ENCODE peak calls at places on chromosome 4, in seven cellular contexts. N is lung, D is stomach, G is astrocyte, A is uterus, R is body of pancreas, H is foreskin fibroblast. P is an unnamed sample.

GRCh38 chr4:80286451-80286850 is 20.0 kb downstream of the FGF5 start:
- DNase-seq in N (no peak), D (no peak), G (no peak), A (no peak), R (no peak), H (no peak), P (no peak)

GRCh38 chr4:42995343-42995944 is 102.9 kb downstream of the GRXCR1 start:
- DNase-seq in N (no peak), D (no peak), G (peak; percentile 15), A (no peak), R (no peak), H (peak; percentile 1), P (peak; percentile 45)

GRCh38 chr4:107837298-107837697 is 12.6 kb downstream of the SGMS2 start:
- DNase-seq in N (peak; percentile 48), D (peak; percentile 56), G (no peak), A (no peak), R (no peak), H (no peak), P (no peak)

GRCh38 chr4:145496292-145496691 is 14.6 kb downstream of the SMAD1 start:
- DNase-seq in N (no peak), D (no peak), G (no peak), A (no peak), R (no peak), H (no peak), P (peak; percentile 48)

GRCh38 chr4:141126769-141127168 is 6.5 kb downstream of the RNF150 start:
- DNase-seq in N (no peak), D (no peak), G (peak; percentile 57), A (no peak), R (no peak), H (peak; percentile 31), P (no peak)

GRCh38 chr4:112516401-112517066 is 554 bp upstream of the NEUROG2 start:
- DNase-seq in N (no peak), D (no peak), G (no peak), A (no peak), R (no peak), H (peak; percentile 35), P (no peak)

GRCh38 chr4:157564771-157565170 is 344.2 kb downstream of the GRIA2 start:
- DNase-seq in N (no peak), D (no peak), G (no peak), A (no peak), R (no peak), H (no peak), P (no peak)

GRCh38 chr4:102642571-102643298 is 118.0 kb downstream of the MANBA start:
- DNase-seq in N (no peak), D (no peak), G (peak; percentile 63), A (no peak), R (no peak), H (peak; percentile 54), P (peak; percentile 68)

GRCh38 chr4:114386637-114387233 is 211.9 kb upstream of the UGT8 start:
- DNase-seq in N (no peak), D (no peak), G (peak; percentile 32), A (no peak), R (no peak), H (peak; percentile 69), P (peak; percentile 56)

GRCh38 chr4:82044141-82044993 is 329.4 kb downstream of the HNRNPD start:
- DNase-seq in N (peak; percentile 67), D (peak; percentile 66), G (peak; percentile 14), A (peak; percentile 12), R (peak; percentile 74), H (peak; percentile 45), P (peak; percentile 24)

GRCh38 chr4:100034265-100034664 is 84.2 kb upstream of the H2AZ1 start:
- DNase-seq in N (no peak), D (no peak), G (no peak), A (no peak), R (no peak), H (no peak), P (no peak)

GRCh38 chr4:42881262-42881661 is 11.3 kb upstream of the GRXCR1 start:
- DNase-seq in N (no peak), D (no peak), G (no peak), A (no peak), R (no peak), H (no peak), P (no peak)

GRCh38 chr4:17597517-17597916 is 16.9 kb upstream of the MED28 start:
- DNase-seq in N (no peak), D (no peak), G (no peak), A (no peak), R (no peak), H (peak; percentile 65), P (peak; percentile 14)

GRCh38 chr4:13881880-13882279 is 254.4 kb upstream of the BOD1L1 start:
- DNase-seq in N (no peak), D (no peak), G (no peak), A (no peak), R (no peak), H (peak; percentile 75), P (no peak)

GRCh38 chr4:73740353-73740778 is at the start of gene CXCL8:
- DNase-seq in N (peak; percentile 72), D (peak; percentile 70), G (peak; percentile 91), A (peak; percentile 58), R (peak; percentile 48), H (peak; percentile 83), P (peak; percentile 88)

GRCh38 chr4:8015512-8015911 is 75.9 kb upstream of the AFAP1 start:
- DNase-seq in N (no peak), D (no peak), G (no peak), A (no peak), R (no peak), H (peak; percentile 19), P (peak; percentile 14)

GRCh38 chr4:11130195-11130975 is 298.3 kb downstream of the HS3ST1 start:
- DNase-seq in N (no peak), D (no peak), G (peak; percentile 98), A (no peak), R (no peak), H (peak; percentile 72), P (peak; percentile 89)

GRCh38 chr4:153467154-153467896 is 1.2 kb downstream of the TMEM131L start:
- DNase-seq in N (peak; percentile 80), D (peak; percentile 84), G (no peak), A (no peak), R (peak; percentile 90), H (peak; percentile 38), P (no peak)

GRCh38 chr4:153466637-153467153 is 535 bp downstream of the TMEM131L start:
- DNase-seq in N (no peak), D (no peak), G (no peak), A (no peak), R (peak; percentile 30), H (no peak), P (no peak)

GRCh38 chr4:153465583-153465921 is 608 bp upstream of the TMEM131L start:
- DNase-seq in N (peak; percentile 41), D (peak; percentile 41), G (no peak), A (peak; percentile 59), R (peak; percentile 65), H (peak; percentile 85), P (peak; percentile 59)

GRCh38 chr4:153465145-153465544 is 1.0 kb upstream of the TMEM131L start:
- DNase-seq in N (no peak), D (no peak), G (no peak), A (no peak), R (no peak), H (peak; percentile 65), P (no peak)

GRCh38 chr4:153465922-153466636 is at the start of gene TMEM131L:
- DNase-seq in N (peak; percentile 73), D (peak; percentile 72), G (no peak), A (peak; percentile 61), R (peak; percentile 73), H (peak; percentile 86), P (peak; percentile 47)
- TF ChIP-seq CTCF in N (no peak), D (no peak), G (no peak), A (peak; percentile 24), R (peak; percentile 20), H (no peak), P (no peak)

DNA sequence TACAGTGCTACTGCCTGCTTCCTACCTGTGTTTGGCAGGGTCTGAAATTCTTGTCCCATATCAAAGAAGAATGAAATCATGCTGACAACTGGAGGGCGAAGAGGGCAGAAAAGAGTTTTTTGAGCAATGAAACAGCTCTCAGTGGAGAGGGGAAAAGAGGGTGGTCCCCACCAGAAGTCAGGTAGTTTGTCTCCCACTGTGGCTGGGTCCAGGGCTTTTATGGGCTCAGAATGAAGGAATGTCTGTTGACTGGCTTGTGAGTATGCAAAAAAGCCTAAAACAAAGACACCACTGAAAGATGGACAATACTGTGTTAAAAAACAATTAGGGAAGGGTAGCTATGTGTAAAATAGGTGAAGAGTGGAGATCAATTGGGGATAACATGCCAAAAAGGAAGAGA is 115.0 kb downstream of the ADAM29 start:
- DNase-seq in N (no peak), D (no peak), G (no peak), A (no peak), R (no peak), H (no peak), P (no peak)
- H3K4me3 ChIP-seq in N (no peak overlapping the region), D (no peak overlapping the region), G (no peak overlapping the region), A (no peak overlapping the region), R (no peak overlapping the region), H (no peak overlapping the region), P (no peak overlapping the region)

DNA sequence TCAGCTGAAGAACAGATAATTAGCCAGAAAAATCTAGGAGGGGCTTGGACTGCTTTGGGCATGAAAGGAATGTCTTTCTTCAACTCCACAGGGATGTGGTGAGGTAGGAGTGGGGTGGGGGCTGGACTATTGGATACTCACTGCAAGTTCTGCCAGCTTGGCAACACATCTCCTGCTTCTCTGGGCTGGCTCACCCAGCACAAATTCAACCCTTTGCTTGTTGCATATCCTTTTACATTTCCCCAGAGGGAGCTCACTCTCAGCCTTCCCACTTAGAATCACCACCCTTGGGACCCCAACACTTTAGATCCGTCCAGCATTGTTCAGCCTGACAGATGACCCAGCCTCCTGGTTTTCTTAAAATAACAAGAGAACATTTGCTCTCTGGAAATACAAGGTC is 120.6 kb downstream of the KDR start:
- DNase-seq in N (no peak), D (no peak), G (peak; percentile 49), A (peak; percentile 37), R (no peak), H (peak; percentile 4), P (peak; percentile 4)
- TF ChIP-seq CTCF in N (no peak), D (no peak), G (no peak), A (no peak), R (no peak), H (no peak), P (no peak)

DNA sequence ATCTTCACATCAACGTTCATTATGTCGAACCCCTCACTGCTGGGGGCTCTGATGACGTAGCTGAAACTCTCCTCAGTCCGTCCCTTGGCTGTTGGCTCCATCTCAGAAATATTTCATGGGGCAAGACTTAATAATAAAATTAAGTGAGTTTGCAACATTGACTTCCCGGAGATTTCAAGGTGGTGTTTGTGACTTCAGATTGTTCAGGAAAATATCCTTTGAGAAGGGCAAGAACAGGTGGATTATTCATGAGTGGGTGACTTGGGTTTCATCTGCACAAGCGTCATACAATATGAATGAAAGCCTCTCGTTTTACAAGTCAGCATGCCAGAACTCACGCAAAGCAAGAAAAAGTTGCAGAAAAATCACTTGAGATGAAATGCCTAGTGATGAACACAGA is at the start of gene C4orf50:
- DNase-seq in N (no peak), D (no peak), G (no peak), A (no peak), R (no peak), H (no peak), P (no peak)
- H3K4me3 ChIP-seq in N (no peak within 1 kb of the TSS), D (no peak within 1 kb of the TSS), G (no peak within 1 kb of the TSS), A (no peak within 1 kb of the TSS), R (no peak within 1 kb of the TSS), H (no peak within 1 kb of the TSS), P (no peak within 1 kb of the TSS)

DNA sequence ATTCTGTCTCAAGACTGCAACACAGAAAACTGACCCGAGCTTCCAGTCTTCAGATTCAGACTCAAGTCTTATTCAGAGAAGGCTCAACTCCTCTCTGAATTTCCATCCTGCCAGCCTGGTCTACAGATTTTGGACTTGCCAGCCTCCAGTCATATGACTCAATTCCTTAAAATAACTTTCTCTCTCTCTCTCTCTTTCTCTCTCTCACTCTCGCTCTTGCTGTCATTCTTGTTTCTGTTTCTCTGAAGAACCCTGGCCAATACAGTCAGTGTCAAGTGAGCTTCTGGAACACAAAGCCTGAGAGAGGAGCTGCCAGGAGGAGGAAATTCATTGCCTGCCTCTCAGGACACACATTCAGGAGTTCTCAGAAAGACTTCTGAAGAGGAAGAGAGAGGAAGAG is 154.9 kb downstream of the PARM1 start:
- DNase-seq in N (no peak), D (no peak), G (no peak), A (no peak), R (no peak), H (no peak), P (no peak)
- TF ChIP-seq CTCF in N (no peak), D (no peak), G (no peak), A (no peak), R (no peak), H (no peak), P (no peak)

P was measured in fibroblast of mammary gland.